ENCODE peak calls at places on chromosomes 16 and 17, in eight cellular contexts. X, C, Q, A, U, D, G and O are unnamed samples.

GRCh38 chr17:38728290-38728831 is 1.8 kb upstream of the CISD3 start:
- DNase-seq in A (no peak), Q (peak), X (no peak), C (peak), G (no peak), D (no peak), U (no peak), O (no peak)

GRCh38 chr16:683396-684066 is 603 bp downstream of the JMJD8 start:
- DNase-seq in X (no peak), C (no peak), D (peak), Q (no peak), G (peak), U (no peak), A (no peak), O (no peak)

GRCh38 chr17:55564077-55564476 is 52.8 kb upstream of the SMIM36 start:
- DNase-seq in D (no peak), U (no peak), C (no peak), A (no peak), X (no peak), Q (no peak), G (no peak), O (no peak)

GRCh38 chr17:31696703-31697325 is 162.2 kb downstream of the COPRS start:
- DNase-seq in X (no peak), Q (no peak), C (no peak), U (no peak), G (peak), D (no peak), A (no peak), O (no peak)

GRCh38 chr17:5413682-5414081 is 5.8 kb downstream of the NUP88 start:
- DNase-seq in D (peak), G (no peak), X (peak), U (no peak), A (peak), C (no peak), Q (no peak), O (no peak)

GRCh38 chr17:1649844-1650409 is at the start of gene RILP:
- DNase-seq in U (no peak), G (no peak), C (no peak), Q (peak), A (peak), D (peak), X (peak), O (peak)

GRCh38 chr16:26715969-26716368 is 350.8 kb upstream of the C16orf82 start:
- DNase-seq in D (no peak), G (no peak), X (no peak), Q (no peak), C (no peak), U (no peak), A (no peak), O (no peak)

GRCh38 chr17:44636562-44636961 is 19.7 kb upstream of the MEIOC start:
- DNase-seq in X (peak), U (peak), D (peak), Q (peak), A (peak), G (peak), C (peak), O (peak)

GRCh38 chr16:54059319-54059718 is 227.3 kb downstream of the IRX3 start:
- DNase-seq in A (no peak), U (peak), G (no peak), X (no peak), D (no peak), C (no peak), Q (no peak), O (no peak)

GRCh38 chr17:36923814-36924221 is 13.5 kb upstream of the LHX1 start:
- DNase-seq in C (no peak), U (no peak), X (no peak), G (no peak), A (peak), D (no peak), Q (no peak), O (no peak)

GRCh38 chr16:1154291-1154886 is 1.5 kb downstream of the CACNA1H start:
- DNase-seq in C (no peak), Q (no peak), A (no peak), D (peak), U (no peak), X (no peak), G (peak), O (peak)

GRCh38 chr16:1146409-1146808 is 6.5 kb upstream of the CACNA1H start:
- DNase-seq in G (peak), X (no peak), C (peak), Q (no peak), U (no peak), A (no peak), D (no peak), O (peak)

GRCh38 chr17:30905742-30906100 is 317 bp downstream of the TEFM start:
- DNase-seq in U (peak), Q (no peak), G (no peak), A (peak), C (peak), X (peak), D (peak), O (peak)

GRCh38 chr17:16962804-16963203 is 9.1 kb downstream of the TNFRSF13B start:
- DNase-seq in D (no peak), C (no peak), G (no peak), X (peak), Q (no peak), A (peak), U (no peak), O (peak)

GRCh38 chr17:13776027-13776551 is 174.4 kb upstream of the HS3ST3A1 start:
- DNase-seq in Q (no peak), C (no peak), X (no peak), D (peak), A (peak), G (no peak), U (peak), O (no peak)

GRCh38 chr17:20981046-20981920 is 61.5 kb downstream of the USP22 start:
- DNase-seq in C (no peak), A (no peak), U (no peak), X (no peak), Q (no peak), D (no peak), G (no peak), O (no peak)

GRCh38 chr16:22685162-22685830 is 128.7 kb upstream of the HS3ST2 start:
- DNase-seq in C (no peak), D (peak), X (no peak), G (no peak), A (no peak), U (no peak), Q (no peak), O (no peak)

GRCh38 chr16:24906199-24906808 is 60.5 kb downstream of the SLC5A11 start:
- DNase-seq in G (no peak), U (no peak), C (peak), A (peak), X (peak), Q (peak), D (peak), O (peak)

GRCh38 chr17:80906364-80907259 is 85.0 kb upstream of the CHMP6 start:
- DNase-seq in C (no peak), D (no peak), A (no peak), U (no peak), G (no peak), X (no peak), Q (no peak), O (no peak)

GRCh38 chr17:2704031-2704889 is 7.3 kb downstream of the CLUH start:
- DNase-seq in A (no peak), C (no peak), Q (no peak), G (no peak), D (no peak), X (no peak), U (peak), O (no peak)

GRCh38 chr17:73427198-73427597 is 115.4 kb upstream of the CDC42EP4 start:
- DNase-seq in C (no peak), Q (no peak), A (peak), G (no peak), D (no peak), X (no peak), U (no peak), O (no peak)

GRCh38 chr16:803751-804075 is 3.2 kb upstream of the GNG13 start:
- DNase-seq in G (no peak), C (no peak), U (no peak), X (no peak), Q (no peak), A (no peak), D (no peak), O (no peak)

GRCh38 chr16:62872339-62872738 is 836.1 kb upstream of the CDH8 start:
- DNase-seq in Q (no peak), X (no peak), A (no peak), U (peak), G (no peak), C (no peak), D (no peak), O (no peak)

GRCh38 chr16:21523411-21524067 is 75.8 kb upstream of the METTL9 start:
- DNase-seq in C (no peak), U (no peak), D (no peak), A (no peak), G (peak), Q (no peak), X (no peak), O (no peak)
- TF ChIP-seq EZH2phosphoT487 in C (no peak), U (no peak), D (no peak), A (no peak), G (no peak), Q (no peak), X (no peak), O (no peak)

GRCh38 chr17:19298561-19299213 is 61.5 kb downstream of the EPN2 start:
- DNase-seq in X (no peak), A (no peak), U (no peak), C (no peak), G (no peak), D (no peak), Q (no peak), O (no peak)
- TF ChIP-seq CTCF in X (no peak), A (no peak), U (no peak), C (no peak), G (no peak), D (no peak), Q (no peak), O (no peak)

DNA sequence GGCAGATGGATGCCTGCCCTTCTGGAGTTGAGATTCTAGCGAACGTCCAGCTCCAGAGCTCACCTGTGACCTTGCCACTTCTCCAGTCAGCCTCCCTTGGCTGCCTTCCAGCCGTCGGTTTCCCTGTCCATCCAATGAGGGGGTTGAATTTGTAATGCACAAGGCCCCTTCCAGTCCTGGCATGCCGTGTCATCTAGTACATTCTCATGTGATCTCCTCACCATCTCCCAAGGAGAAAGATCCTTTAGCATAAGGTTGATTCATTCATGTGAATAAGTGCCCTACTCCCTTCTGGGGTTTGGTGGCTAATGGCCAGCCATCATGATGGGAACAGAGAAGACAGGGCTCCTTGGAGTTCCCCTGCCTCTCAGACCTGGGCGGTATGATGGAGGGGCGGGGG is 18.9 kb upstream of the ABCC3 start:
- DNase-seq in X (no peak), U (no peak), G (no peak), Q (no peak), C (no peak), D (no peak), A (no peak), O (no peak)
- TF ChIP-seq EZH2phosphoT487 in X (no peak), U (no peak), G (no peak), Q (no peak), C (no peak), D (no peak), A (no peak), O (no peak)

GRCh38 chr16:30979170-30980067 is 5.6 kb upstream of the HSD3B7 start:
- DNase-seq in X (no peak), G (no peak), Q (no peak), D (no peak), A (no peak), C (no peak), U (no peak), O (peak)

GRCh38 chr16:30976486-30976885 is 8.5 kb upstream of the HSD3B7 start:
- DNase-seq in Q (no peak), D (no peak), G (no peak), X (no peak), C (no peak), U (no peak), A (no peak), O (no peak)

GRCh38 chr16:30980434-30980833 is 4.6 kb upstream of the HSD3B7 start:
- DNase-seq in G (no peak), U (no peak), D (no peak), C (no peak), Q (no peak), X (no peak), A (no peak), O (no peak)

GRCh38 chr16:30980068-30980371 is 5.0 kb upstream of the HSD3B7 start:
- DNase-seq in U (no peak), G (no peak), Q (no peak), X (no peak), D (no peak), A (no peak), C (no peak), O (no peak)

DNA sequence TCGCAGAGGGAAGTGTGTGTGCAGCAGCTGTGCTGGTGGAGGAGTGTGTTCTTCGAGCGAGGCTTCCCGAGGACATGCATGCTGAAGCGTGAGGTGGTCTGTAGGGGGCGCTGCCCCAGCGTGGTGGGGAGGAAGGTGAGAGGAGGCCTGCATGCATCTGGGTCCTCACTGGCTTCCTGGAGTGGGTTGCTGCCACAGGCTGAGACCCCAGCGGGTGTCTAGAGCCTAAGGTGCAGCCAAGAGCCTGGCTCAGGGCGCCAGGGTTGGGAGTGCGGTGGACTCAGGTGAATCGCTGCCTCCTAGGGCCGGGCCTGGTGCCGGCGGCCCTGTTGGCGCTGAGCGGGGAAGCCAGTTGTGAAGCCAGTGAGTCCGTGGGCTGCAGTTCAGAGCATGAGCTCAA is 7.5 kb upstream of the HSD3B7 start:
- DNase-seq in D (no peak), A (no peak), X (no peak), C (no peak), U (peak), G (peak), Q (no peak), O (peak)
- TF ChIP-seq CTCF in D (peak), A (peak), X (peak), C (peak), U (peak), G (peak), Q (peak), O (peak)

GRCh38 chr17:7177954-7178477 is 1.2 kb downstream of the ASGR1 start:
- DNase-seq in C (no peak), G (peak), D (peak), U (peak), X (no peak), Q (no peak), A (peak), O (peak)

GRCh38 chr17:7176870-7177209 is 2.3 kb downstream of the ASGR1 start:
- DNase-seq in Q (no peak), G (peak), A (no peak), C (no peak), X (no peak), U (peak), D (peak), O (peak)

GRCh38 chr17:7178973-7179316 is 225 bp downstream of the ASGR1 start:
- DNase-seq in A (no peak), Q (no peak), G (no peak), U (no peak), D (no peak), C (no peak), X (no peak), O (no peak)

GRCh38 chr17:7176107-7176851 is 2.9 kb downstream of the ASGR1 start:
- DNase-seq in U (no peak), D (no peak), Q (no peak), C (no peak), A (no peak), G (no peak), X (no peak), O (no peak)

DNA sequence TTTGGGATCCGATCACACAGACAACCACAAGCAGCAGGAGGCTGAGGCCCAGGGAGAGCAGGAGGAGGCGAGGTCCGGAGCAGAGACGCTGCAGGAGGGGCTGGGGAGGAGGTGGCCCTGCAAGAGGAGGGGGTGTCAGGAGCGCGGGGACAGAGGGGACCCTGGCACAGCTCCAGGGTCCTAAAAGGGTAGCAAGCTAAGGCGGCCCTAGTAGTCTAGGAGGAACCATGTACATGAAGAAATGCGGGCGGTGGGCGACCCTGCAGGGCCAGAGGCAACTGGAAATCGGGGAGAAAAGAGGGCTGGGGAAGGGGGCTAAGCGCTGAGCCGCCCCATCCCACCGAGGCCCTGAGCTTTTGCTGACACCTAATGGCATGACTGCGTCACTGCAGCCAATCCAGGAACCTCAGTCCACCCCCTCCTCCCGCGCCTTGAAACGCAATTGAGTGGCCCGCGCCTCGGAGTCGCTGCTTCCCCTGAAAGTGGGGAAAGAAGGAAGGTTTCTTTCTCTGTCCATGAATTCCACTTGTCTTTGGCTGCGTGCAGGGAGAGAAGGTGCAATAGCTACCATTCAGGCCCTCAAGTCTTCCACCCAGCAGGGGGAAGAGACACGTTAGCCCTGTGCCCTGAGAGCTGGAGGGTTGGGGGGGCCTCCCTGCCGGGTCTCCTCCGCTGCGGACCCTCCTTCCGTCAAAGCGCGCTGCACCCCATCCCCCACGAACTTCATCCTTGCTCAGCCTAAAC is 1.8 kb downstream of the ASGR1 start:
- DNase-seq in C (peak), X (no peak), Q (peak), D (peak), U (peak), A (peak), G (peak), O (peak)
- TF ChIP-seq EZH2phosphoT487 in C (no peak), X (no peak), Q (no peak), D (no peak), U (no peak), A (no peak), G (no peak), O (no peak)

GRCh38 chr17:45648642-45649041 is 135.5 kb upstream of the CRHR1 start:
- DNase-seq in X (no peak), C (no peak), G (peak), A (no peak), U (peak), D (no peak), Q (no peak), O (peak)
- TF ChIP-seq CTCF in X (peak), C (peak), G (peak), A (peak), U (peak), D (no peak), Q (peak), O (peak)

DNA sequence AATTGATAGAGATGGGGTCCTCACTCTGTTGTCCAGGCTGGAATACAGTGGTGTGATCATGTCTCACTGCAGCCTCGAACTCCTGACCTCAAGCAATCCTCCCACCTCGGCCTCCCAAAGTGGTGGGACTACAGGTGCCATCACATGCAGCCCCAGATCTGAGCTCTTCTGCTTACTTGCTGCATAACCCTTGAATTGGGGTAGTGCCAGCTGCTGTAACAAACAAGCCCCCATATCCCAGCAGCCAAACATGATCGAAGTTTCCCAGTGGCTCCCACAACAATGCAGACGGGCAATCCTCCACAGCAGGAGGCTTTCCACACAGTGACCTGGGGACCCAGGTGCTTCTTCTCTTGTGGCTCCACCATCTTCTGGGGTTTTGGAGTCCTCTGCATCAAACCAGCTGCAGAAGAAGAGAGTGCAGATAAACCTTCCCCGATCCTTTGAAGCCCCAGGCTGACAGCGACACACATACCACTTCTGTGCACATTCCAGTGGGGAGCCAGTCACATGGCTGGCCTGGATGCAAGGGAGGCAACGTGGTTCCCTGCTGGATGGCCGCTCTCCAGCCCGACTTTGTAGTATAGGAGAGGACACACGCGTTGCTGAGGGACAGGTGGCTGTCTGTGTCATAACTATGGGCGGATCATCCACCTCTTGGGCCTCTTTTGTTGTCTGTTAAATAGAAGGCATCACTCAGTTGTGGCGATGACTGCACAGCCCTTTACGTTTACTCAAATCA is 16.6 kb downstream of the SBK1 start:
- DNase-seq in D (no peak), G (no peak), C (no peak), U (no peak), Q (no peak), X (no peak), A (no peak), O (no peak)
- TF ChIP-seq EZH2phosphoT487 in D (no peak), G (no peak), C (no peak), U (no peak), Q (no peak), X (no peak), A (no peak), O (no peak)

GRCh38 chr16:55621771-55622170 is 34.0 kb upstream of the SLC6A2 start:
- DNase-seq in X (no peak), Q (no peak), C (no peak), D (no peak), U (no peak), A (no peak), G (no peak), O (no peak)

GRCh38 chr16:55622302-55622701 is 33.5 kb upstream of the SLC6A2 start:
- DNase-seq in X (no peak), D (no peak), U (no peak), C (no peak), A (no peak), G (no peak), Q (no peak), O (no peak)

GRCh38 chr16:55624696-55625095 is 31.1 kb upstream of the SLC6A2 start:
- DNase-seq in Q (no peak), C (no peak), U (no peak), A (no peak), D (no peak), X (no peak), G (no peak), O (no peak)

GRCh38 chr16:55623640-55624039 is 32.1 kb upstream of the SLC6A2 start:
- DNase-seq in D (no peak), A (no peak), G (no peak), U (no peak), X (no peak), C (no peak), Q (no peak), O (no peak)

GRCh38 chr16:55622930-55623561 is 32.7 kb upstream of the SLC6A2 start:
- DNase-seq in X (peak), A (peak), Q (peak), C (peak), D (peak), G (peak), U (peak), O (peak)
- TF ChIP-seq CTCF in X (peak), A (peak), Q (peak), C (peak), D (peak), G (peak), U (peak), O (peak)

DNA sequence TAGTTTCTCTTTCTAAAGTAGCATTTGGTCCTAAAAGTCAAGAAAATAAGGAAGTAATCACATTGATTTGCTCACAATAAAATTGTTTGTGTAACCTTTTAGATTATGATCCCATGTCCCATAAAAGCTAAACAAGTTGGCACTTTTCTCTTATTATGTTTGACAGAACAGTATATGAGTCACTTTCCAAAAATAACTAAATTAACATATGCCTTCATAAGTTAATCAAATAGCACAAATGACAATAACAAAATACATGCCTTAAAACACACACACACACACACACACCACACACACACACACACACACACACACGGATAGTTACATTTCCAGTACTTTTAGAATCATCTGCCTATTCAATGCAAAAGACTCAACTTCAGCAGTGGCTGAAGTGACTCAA is 2.8 kb downstream of the MED13 start:
- DNase-seq in A (peak), U (no peak), G (no peak), Q (no peak), X (no peak), D (no peak), C (no peak), O (no peak)
- TF ChIP-seq EZH2phosphoT487 in A (no peak), U (no peak), G (no peak), Q (no peak), X (no peak), D (no peak), C (no peak), O (no peak)